ENCODE peak calls at places on chromosomes 13 and 19, in six cellular contexts. Q, K, E, R, J and N are unnamed samples.

GRCh38 chr13:26964278-26965057 is 203.9 kb upstream of the GPR12 start:
- DNase-seq in J (no peak), Q (no peak), K (no peak), R (no peak), E (no peak), N (peak)

GRCh38 chr13:27182844-27183497 is 11.4 kb upstream of the USP12 start:
- DNase-seq in R (no peak), K (no peak), E (no peak), J (no peak), Q (peak), N (no peak)

GRCh38 chr19:13872695-13873389 is 4.1 kb upstream of the NANOS3 start:
- DNase-seq in E (no peak), R (no peak), Q (no peak), K (no peak), J (peak), N (no peak)

GRCh38 chr19:29366757-29367156 is 153.8 kb upstream of the UQCRFS1 start:
- DNase-seq in Q (no peak), E (no peak), J (no peak), K (no peak), R (no peak), N (no peak)

GRCh38 chr13:110123041-110123809 is 183.7 kb downstream of the COL4A1 start:
- DNase-seq in R (no peak), K (no peak), E (peak), Q (no peak), J (no peak), N (no peak)

GRCh38 chr19:40611096-40611495 is 9.9 kb downstream of the LTBP4 start:
- DNase-seq in R (no peak), J (no peak), E (no peak), K (no peak), Q (no peak), N (no peak)

GRCh38 chr19:19111138-19111835 is 27.0 kb downstream of the TMEM161A start:
- DNase-seq in R (no peak), J (no peak), K (no peak), E (no peak), Q (no peak), N (no peak)

GRCh38 chr19:42246143-42246868 is 3.9 kb upstream of the GSK3A start:
- DNase-seq in J (no peak), Q (no peak), R (no peak), E (peak), K (no peak), N (peak)

GRCh38 chr19:2040647-2041435 is 10.2 kb downstream of the MKNK2 start:
- DNase-seq in R (no peak), E (no peak), K (no peak), J (no peak), Q (no peak), N (no peak)

GRCh38 chr13:73849292-73849691 is 284.9 kb downstream of the KLF12 start:
- DNase-seq in E (no peak), K (no peak), Q (no peak), J (no peak), R (no peak), N (peak)

GRCh38 chr19:2391118-2391725 is 31.2 kb downstream of the TMPRSS9 start:
- DNase-seq in J (peak), K (peak), E (peak), R (no peak), Q (peak), N (peak)

GRCh38 chr13:36344173-36344572 is 2.0 kb downstream of the SPART start:
- DNase-seq in J (no peak), Q (no peak), K (no peak), E (no peak), R (no peak), N (no peak)

GRCh38 chr13:30443957-30444404 is 21.7 kb downstream of the UBE2L5 start:
- DNase-seq in K (no peak), Q (no peak), E (no peak), J (no peak), R (no peak), N (no peak)

GRCh38 chr19:43353606-43354304 is at the start of gene CD177:
- DNase-seq in R (no peak), K (no peak), Q (no peak), E (no peak), J (no peak), N (peak)

GRCh38 chr13:48220592-48221300 is 12.3 kb upstream of the ITM2B start:
- DNase-seq in K (no peak), E (no peak), J (peak), Q (no peak), R (no peak), N (no peak)

GRCh38 chr19:39038098-39038497 is 5.7 kb upstream of the FBXO27 start:
- DNase-seq in K (no peak), Q (no peak), R (no peak), J (no peak), E (no peak), N (peak)

GRCh38 chr19:50203281-50204080 is at the start of gene MYH14:
- DNase-seq in E (no peak), Q (no peak), R (no peak), J (no peak), K (no peak), N (peak)

GRCh38 chr19:54248016-54248601 is 5.5 kb upstream of the LILRA6 start:
- DNase-seq in E (no peak), J (no peak), K (no peak), Q (no peak), R (no peak), N (no peak)

GRCh38 chr13:79810671-79811070 is 329.7 kb downstream of the NDFIP2 start:
- DNase-seq in K (no peak), R (no peak), Q (peak), E (no peak), J (no peak), N (no peak)

GRCh38 chr13:99827011-99827410 is 144.6 kb downstream of the ZIC5 start:
- DNase-seq in E (no peak), J (no peak), Q (no peak), K (no peak), R (no peak), N (peak)

GRCh38 chr19:35731353-35731752 is 10.9 kb downstream of the IGFLR1 start:
- DNase-seq in Q (no peak), K (no peak), J (no peak), E (no peak), R (no peak), N (no peak)

GRCh38 chr13:46721054-46721453 is 75.9 kb downstream of the ESD start:
- DNase-seq in Q (no peak), K (peak), E (peak), R (no peak), J (peak), N (peak)

GRCh38 chr19:48511321-48511731 is 309 bp downstream of the LMTK3 start:
- DNase-seq in J (peak), R (no peak), E (no peak), K (no peak), Q (no peak), N (no peak)

GRCh38 chr19:41595258-41595889 is 19.4 kb downstream of the CEACAM21 start:
- DNase-seq in Q (peak), K (peak), R (peak), E (peak), J (peak), N (peak)